ENCODE peak calls at places on chromosomes 12 and 14, in nine cellular contexts. One of them, this sample, is unnamed.

GRCh38 chr12:65608319-65608916 is 215.9 kb upstream of the HMGA2 start:
- DNase-seq in right lobe of liver: no peak
- DNase-seq in Peyer's patch: no peak
- DNase-seq in IMR-90: peak
- DNase-seq in lower leg skin: no peak
- DNase-seq in transverse colon: no peak
- DNase-seq in A549: no peak
- DNase-seq in adrenal gland: no peak
- DNase-seq in GM12891: no peak
- DNase-seq in this sample: no peak

GRCh38 chr12:47801904-47802246 is 17.8 kb downstream of the HDAC7 start:
- DNase-seq in right lobe of liver: no peak
- DNase-seq in Peyer's patch: no peak
- DNase-seq in IMR-90: no peak
- DNase-seq in lower leg skin: no peak
- DNase-seq in transverse colon: no peak
- DNase-seq in A549: no peak
- DNase-seq in adrenal gland: no peak
- DNase-seq in GM12891: no peak
- DNase-seq in this sample: no peak

GRCh38 chr12:99049774-99050173 is 404.7 kb downstream of the APAF1 start:
- DNase-seq in right lobe of liver: no peak
- DNase-seq in Peyer's patch: no peak
- DNase-seq in IMR-90: no peak
- DNase-seq in lower leg skin: no peak
- DNase-seq in transverse colon: no peak
- DNase-seq in A549: no peak
- DNase-seq in adrenal gland: no peak
- DNase-seq in GM12891: no peak
- DNase-seq in this sample: no peak

GRCh38 chr14:105529506-105530445 is 3.4 kb downstream of the TMEM121 start:
- DNase-seq in right lobe of liver: no peak
- DNase-seq in Peyer's patch: no peak
- DNase-seq in IMR-90: no peak
- DNase-seq in lower leg skin: no peak
- DNase-seq in transverse colon: peak
- DNase-seq in A549: no peak
- DNase-seq in adrenal gland: peak
- DNase-seq in GM12891: no peak
- DNase-seq in this sample: no peak

GRCh38 chr12:121295746-121296617 is 527 bp downstream of the CAMKK2 start:
- DNase-seq in right lobe of liver: peak
- DNase-seq in Peyer's patch: peak
- DNase-seq in IMR-90: no peak
- DNase-seq in lower leg skin: no peak
- DNase-seq in transverse colon: peak
- DNase-seq in A549: peak
- DNase-seq in adrenal gland: peak
- DNase-seq in GM12891: no peak
- DNase-seq in this sample: peak

GRCh38 chr12:80766897-80767296 is 50.2 kb downstream of the MYF5 start:
- DNase-seq in right lobe of liver: no peak
- DNase-seq in Peyer's patch: no peak
- DNase-seq in IMR-90: no peak
- DNase-seq in lower leg skin: no peak
- DNase-seq in transverse colon: no peak
- DNase-seq in A549: no peak
- DNase-seq in adrenal gland: no peak
- DNase-seq in GM12891: no peak
- DNase-seq in this sample: no peak

GRCh38 chr12:76587428-76588178 is 28.0 kb upstream of the OSBPL8 start:
- DNase-seq in right lobe of liver: no peak
- DNase-seq in Peyer's patch: no peak
- DNase-seq in IMR-90: peak
- DNase-seq in lower leg skin: no peak
- DNase-seq in transverse colon: no peak
- DNase-seq in A549: no peak
- DNase-seq in adrenal gland: no peak
- DNase-seq in GM12891: no peak
- DNase-seq in this sample: no peak

GRCh38 chr14:95037273-95037672 is 120.1 kb downstream of the DICER1 start:
- DNase-seq in right lobe of liver: no peak
- DNase-seq in Peyer's patch: no peak
- DNase-seq in IMR-90: no peak
- DNase-seq in lower leg skin: no peak
- DNase-seq in transverse colon: no peak
- DNase-seq in A549: no peak
- DNase-seq in adrenal gland: no peak
- DNase-seq in GM12891: no peak
- DNase-seq in this sample: no peak

GRCh38 chr14:62143235-62143634 is 381.0 kb downstream of the SNAPC1 start:
- DNase-seq in right lobe of liver: no peak
- DNase-seq in Peyer's patch: no peak
- DNase-seq in IMR-90: peak
- DNase-seq in lower leg skin: no peak
- DNase-seq in transverse colon: no peak
- DNase-seq in A549: no peak
- DNase-seq in adrenal gland: no peak
- DNase-seq in GM12891: no peak
- DNase-seq in this sample: no peak

GRCh38 chr14:101972126-101972785 is 7.9 kb downstream of the DYNC1H1 start:
- DNase-seq in right lobe of liver: peak
- DNase-seq in Peyer's patch: peak
- DNase-seq in IMR-90: peak
- DNase-seq in lower leg skin: peak
- DNase-seq in transverse colon: peak
- DNase-seq in A549: peak
- DNase-seq in adrenal gland: peak
- DNase-seq in GM12891: no peak
- DNase-seq in this sample: peak

GRCh38 chr12:66296171-66296683 is 6.1 kb upstream of the HELB start:
- DNase-seq in right lobe of liver: no peak
- DNase-seq in Peyer's patch: no peak
- DNase-seq in IMR-90: no peak
- DNase-seq in lower leg skin: no peak
- DNase-seq in transverse colon: no peak
- DNase-seq in A549: no peak
- DNase-seq in adrenal gland: no peak
- DNase-seq in GM12891: no peak
- DNase-seq in this sample: no peak

GRCh38 chr12:24708029-24708428 is 240.9 kb downstream of the BCAT1 start:
- DNase-seq in right lobe of liver: no peak
- DNase-seq in Peyer's patch: no peak
- DNase-seq in IMR-90: no peak
- DNase-seq in lower leg skin: no peak
- DNase-seq in transverse colon: no peak
- DNase-seq in A549: no peak
- DNase-seq in adrenal gland: no peak
- DNase-seq in GM12891: no peak
- DNase-seq in this sample: no peak

GRCh38 chr12:103884316-103884715 is 43.3 kb upstream of the NT5DC3 start:
- DNase-seq in right lobe of liver: no peak
- DNase-seq in Peyer's patch: no peak
- DNase-seq in IMR-90: peak
- DNase-seq in lower leg skin: no peak
- DNase-seq in transverse colon: peak
- DNase-seq in A549: no peak
- DNase-seq in adrenal gland: peak
- DNase-seq in GM12891: no peak
- DNase-seq in this sample: peak

DNA sequence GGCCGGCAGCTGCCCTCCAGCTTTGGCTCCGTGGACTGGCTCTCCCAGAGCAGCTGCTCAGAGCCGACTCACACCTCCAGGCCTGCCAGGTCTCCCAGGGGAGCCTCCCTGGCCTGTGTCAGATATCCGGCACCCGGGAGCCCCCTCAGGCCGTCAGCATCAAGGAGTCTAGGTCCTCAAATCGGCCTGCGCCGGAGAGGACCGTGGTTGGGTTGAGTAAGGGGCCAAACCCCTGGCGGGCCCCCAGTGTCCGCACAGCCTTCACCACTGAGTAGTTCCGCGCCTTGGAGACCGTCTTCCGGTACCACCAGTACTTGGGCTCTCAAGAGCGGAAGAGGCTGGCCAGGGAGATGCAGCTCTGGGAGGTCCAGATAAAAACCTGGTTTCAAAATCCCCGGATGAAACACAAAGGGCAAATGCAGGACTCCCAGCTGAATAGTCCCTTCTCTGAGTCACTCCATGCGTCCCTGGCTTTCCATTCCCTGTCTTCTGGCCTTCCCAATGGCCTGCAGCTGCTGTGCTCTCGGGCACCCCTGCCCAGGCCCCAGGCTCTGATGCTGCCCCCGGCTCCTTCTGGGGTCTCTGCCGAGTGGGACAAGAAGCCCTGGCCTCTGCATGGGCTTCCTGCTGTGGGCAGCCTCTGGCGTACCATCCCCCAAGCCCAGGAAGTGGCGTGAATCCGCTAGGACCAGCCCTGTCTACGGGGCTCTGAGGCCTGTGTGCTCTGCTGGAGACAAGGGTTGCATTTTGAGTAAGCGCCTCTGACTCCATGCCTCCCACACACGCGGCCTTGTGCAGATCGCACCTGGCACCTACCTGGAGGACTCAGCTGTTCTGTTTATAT is 245.1 kb upstream of the ATXN7L3B start:
- DNase-seq in right lobe of liver: no peak
- DNase-seq in Peyer's patch: no peak
- DNase-seq in IMR-90: no peak
- DNase-seq in lower leg skin: no peak
- DNase-seq in transverse colon: no peak
- DNase-seq in A549: no peak
- DNase-seq in adrenal gland: no peak
- DNase-seq in GM12891: no peak
- DNase-seq in this sample: no peak
- TF ChIP-seq POLR2A in right lobe of liver: no peak
- TF ChIP-seq POLR2A in Peyer's patch: no peak
- TF ChIP-seq POLR2A in IMR-90: no peak
- TF ChIP-seq POLR2A in lower leg skin: no peak
- TF ChIP-seq POLR2A in transverse colon: no peak
- TF ChIP-seq POLR2A in A549: no peak
- TF ChIP-seq POLR2A in adrenal gland: no peak
- TF ChIP-seq POLR2A in GM12891: no peak
- TF ChIP-seq POLR2A in this sample: no peak

GRCh38 chr12:569803-570236 is 93.4 kb downstream of the NINJ2 start:
- DNase-seq in right lobe of liver: peak
- DNase-seq in Peyer's patch: peak
- DNase-seq in IMR-90: peak
- DNase-seq in lower leg skin: peak
- DNase-seq in transverse colon: peak
- DNase-seq in A549: peak
- DNase-seq in adrenal gland: peak
- DNase-seq in GM12891: peak
- DNase-seq in this sample: peak
- TF ChIP-seq POLR2A in right lobe of liver: no peak
- TF ChIP-seq POLR2A in Peyer's patch: no peak
- TF ChIP-seq POLR2A in IMR-90: no peak
- TF ChIP-seq POLR2A in lower leg skin: no peak
- TF ChIP-seq POLR2A in transverse colon: no peak
- TF ChIP-seq POLR2A in A549: no peak
- TF ChIP-seq POLR2A in adrenal gland: peak
- TF ChIP-seq POLR2A in GM12891: no peak
- TF ChIP-seq POLR2A in this sample: no peak

DNA sequence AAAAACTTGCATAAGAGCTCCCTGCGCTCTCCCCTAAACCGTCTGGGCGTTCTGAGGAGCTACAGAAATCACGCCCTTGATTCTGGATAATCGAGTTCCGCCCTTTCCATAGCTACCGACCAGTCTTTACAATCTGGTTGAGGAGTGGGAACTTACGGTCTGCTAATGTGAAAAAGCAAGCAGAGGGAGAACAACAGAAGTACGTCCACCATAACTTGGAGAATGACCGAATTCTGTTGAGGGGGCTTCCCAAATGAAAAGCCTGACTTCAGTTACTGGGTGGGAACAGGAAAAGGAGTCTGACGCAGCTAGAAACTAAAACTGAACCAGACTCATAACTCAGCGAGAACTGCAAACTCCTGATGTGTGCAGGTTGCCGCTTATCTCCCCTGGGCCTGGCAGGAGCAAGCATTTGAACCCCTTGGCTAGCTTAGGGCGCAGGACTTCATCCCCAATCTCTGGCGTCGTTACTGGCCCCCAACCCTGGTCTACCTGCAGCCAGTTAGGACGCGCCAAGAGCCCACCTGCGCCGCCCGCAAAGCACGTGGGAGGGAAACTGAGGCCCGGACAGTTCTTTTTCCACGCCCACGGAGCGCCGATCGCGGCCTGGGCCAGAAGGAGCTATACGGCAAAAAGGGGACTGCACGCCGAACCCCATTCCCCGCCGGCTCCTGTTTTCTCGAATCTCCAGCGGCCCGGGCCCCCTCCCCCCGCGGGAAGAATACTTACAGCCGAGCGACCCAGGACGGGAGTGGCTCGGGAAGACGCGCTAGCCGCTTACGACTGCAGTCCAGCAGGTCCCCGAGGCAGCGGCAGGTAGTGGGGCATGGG is 818 bp downstream of the LRIG3 start:
- DNase-seq in right lobe of liver: no peak
- DNase-seq in Peyer's patch: peak
- DNase-seq in IMR-90: peak
- DNase-seq in lower leg skin: no peak
- DNase-seq in transverse colon: peak
- DNase-seq in A549: peak
- DNase-seq in adrenal gland: peak
- DNase-seq in GM12891: peak
- DNase-seq in this sample: peak
- TF ChIP-seq POLR2A in right lobe of liver: no peak
- TF ChIP-seq POLR2A in Peyer's patch: no peak
- TF ChIP-seq POLR2A in IMR-90: peak
- TF ChIP-seq POLR2A in lower leg skin: no peak
- TF ChIP-seq POLR2A in transverse colon: peak
- TF ChIP-seq POLR2A in A549: no peak
- TF ChIP-seq POLR2A in adrenal gland: no peak
- TF ChIP-seq POLR2A in GM12891: no peak
- TF ChIP-seq POLR2A in this sample: no peak

GRCh38 chr12:7093486-7093885 is 1.2 kb upstream of the C1R start:
- DNase-seq in right lobe of liver: peak
- DNase-seq in Peyer's patch: no peak
- DNase-seq in IMR-90: no peak
- DNase-seq in lower leg skin: no peak
- DNase-seq in transverse colon: no peak
- DNase-seq in A549: no peak
- DNase-seq in adrenal gland: no peak
- DNase-seq in GM12891: no peak
- DNase-seq in this sample: no peak

GRCh38 chr12:7091171-7091570 is 1.1 kb downstream of the C1R start:
- DNase-seq in right lobe of liver: peak
- DNase-seq in Peyer's patch: no peak
- DNase-seq in IMR-90: no peak
- DNase-seq in lower leg skin: no peak
- DNase-seq in transverse colon: no peak
- DNase-seq in A549: no peak
- DNase-seq in adrenal gland: no peak
- DNase-seq in GM12891: no peak
- DNase-seq in this sample: no peak

GRCh38 chr12:7092986-7093460 is 778 bp upstream of the C1R start:
- DNase-seq in right lobe of liver: peak
- DNase-seq in Peyer's patch: no peak
- DNase-seq in IMR-90: no peak
- DNase-seq in lower leg skin: no peak
- DNase-seq in transverse colon: no peak
- DNase-seq in A549: no peak
- DNase-seq in adrenal gland: no peak
- DNase-seq in GM12891: no peak
- DNase-seq in this sample: no peak

GRCh38 chr12:7091660-7092228 is 501 bp downstream of the C1R start:
- DNase-seq in right lobe of liver: peak
- DNase-seq in Peyer's patch: no peak
- DNase-seq in IMR-90: no peak
- DNase-seq in lower leg skin: no peak
- DNase-seq in transverse colon: peak
- DNase-seq in A549: no peak
- DNase-seq in adrenal gland: peak
- DNase-seq in GM12891: peak
- DNase-seq in this sample: no peak

GRCh38 chr12:7092229-7092985 is at the start of gene C1R:
- DNase-seq in right lobe of liver: peak
- DNase-seq in Peyer's patch: peak
- DNase-seq in IMR-90: peak
- DNase-seq in lower leg skin: peak
- DNase-seq in transverse colon: peak
- DNase-seq in A549: peak
- DNase-seq in adrenal gland: peak
- DNase-seq in GM12891: peak
- DNase-seq in this sample: peak
- TF ChIP-seq POLR2A in right lobe of liver: peak
- TF ChIP-seq POLR2A in Peyer's patch: peak
- TF ChIP-seq POLR2A in IMR-90: no peak
- TF ChIP-seq POLR2A in lower leg skin: no peak
- TF ChIP-seq POLR2A in transverse colon: peak
- TF ChIP-seq POLR2A in A549: no peak
- TF ChIP-seq POLR2A in adrenal gland: peak
- TF ChIP-seq POLR2A in GM12891: no peak
- TF ChIP-seq POLR2A in this sample: no peak